ENCODE peak calls at places on chromosomes 2 and 18, in four cellular contexts. One of them, this sample, is unnamed.

GRCh38 chr2:96537734-96538486 is 1.4 kb downstream of the ARID5A start:
- DNase-seq in tibial artery: no peak
- DNase-seq in caudate nucleus: no peak
- DNase-seq in A549: no peak
- DNase-seq in this sample: peak; percentile 64

GRCh38 chr2:25853038-25853638 is 25.1 kb downstream of the ASXL2 start:
- DNase-seq in caudate nucleus: no peak
- DNase-seq in A549: no peak
- DNase-seq in tibial artery: no peak
- DNase-seq in this sample: no peak

GRCh38 chr2:151363709-151364108 is 6.3 kb downstream of the TNFAIP6 start:
- DNase-seq in A549: no peak
- DNase-seq in tibial artery: peak; percentile 35
- DNase-seq in caudate nucleus: peak; percentile 2
- DNase-seq in this sample: peak; percentile 75

GRCh38 chr2:54206596-54206995 is 49.4 kb downstream of the TSPYL6 start:
- DNase-seq in caudate nucleus: no peak
- DNase-seq in tibial artery: no peak
- DNase-seq in A549: peak; percentile 45
- DNase-seq in this sample: no peak

GRCh38 chr2:42052702-42053481 is 5.1 kb downstream of the PKDCC start:
- DNase-seq in A549: no peak
- DNase-seq in caudate nucleus: no peak
- DNase-seq in tibial artery: no peak
- DNase-seq in this sample: no peak

GRCh38 chr2:75560022-75560767 is 544 bp downstream of the EVA1A start:
- DNase-seq in A549: peak; percentile 9
- DNase-seq in tibial artery: no peak
- DNase-seq in caudate nucleus: no peak
- DNase-seq in this sample: no peak

GRCh38 chr2:241050624-241051577 is 51.2 kb downstream of the MTERF4 start:
- DNase-seq in caudate nucleus: no peak
- DNase-seq in A549: no peak
- DNase-seq in tibial artery: peak; percentile 18
- DNase-seq in this sample: no peak

GRCh38 chr18:26465431-26465830 is 82.9 kb downstream of the KCTD1 start:
- DNase-seq in caudate nucleus: no peak
- DNase-seq in A549: no peak
- DNase-seq in tibial artery: no peak
- DNase-seq in this sample: no peak

GRCh38 chr2:68653538-68653982 is 10.2 kb downstream of the PROKR1 start:
- DNase-seq in caudate nucleus: no peak
- DNase-seq in A549: no peak
- DNase-seq in tibial artery: peak; percentile 24
- DNase-seq in this sample: no peak

GRCh38 chr18:36366994-36367839 is 69.7 kb downstream of the FHOD3 start:
- DNase-seq in tibial artery: peak; percentile 25
- DNase-seq in caudate nucleus: no peak
- DNase-seq in A549: no peak
- DNase-seq in this sample: no peak

GRCh38 chr2:180125245-180125962 is 118.3 kb upstream of the CWC22 start:
- DNase-seq in A549: peak; percentile 35
- DNase-seq in tibial artery: peak; percentile 49
- DNase-seq in caudate nucleus: peak; percentile 3
- DNase-seq in this sample: peak; percentile 36

GRCh38 chr2:767440-767839 is 90.2 kb upstream of the TMEM18 start:
- DNase-seq in tibial artery: no peak
- DNase-seq in caudate nucleus: no peak
- DNase-seq in A549: no peak
- DNase-seq in this sample: no peak

GRCh38 chr2:136025057-136025973 is 39.9 kb upstream of the DARS1 start:
- DNase-seq in tibial artery: no peak
- DNase-seq in caudate nucleus: peak; percentile 72
- DNase-seq in A549: no peak
- DNase-seq in this sample: peak; percentile 56

GRCh38 chr2:88227446-88227845 is 57.3 kb downstream of the THNSL2 start:
- DNase-seq in caudate nucleus: no peak
- DNase-seq in tibial artery: no peak
- DNase-seq in A549: no peak
- DNase-seq in this sample: no peak

GRCh38 chr2:98730053-98730850 is 680 bp downstream of the MGAT4A start:
- DNase-seq in tibial artery: peak; percentile 61
- DNase-seq in A549: no peak
- DNase-seq in caudate nucleus: peak; percentile 52
- DNase-seq in this sample: peak; percentile 46

GRCh38 chr18:45328271-45328670 is 287.0 kb upstream of the SLC14A2 start:
- DNase-seq in caudate nucleus: no peak
- DNase-seq in A549: no peak
- DNase-seq in tibial artery: no peak
- DNase-seq in this sample: no peak

GRCh38 chr18:3455090-3455640 is 5.2 kb downstream of the TGIF1 start:
- DNase-seq in A549: no peak
- DNase-seq in caudate nucleus: no peak
- DNase-seq in tibial artery: no peak
- DNase-seq in this sample: no peak

GRCh38 chr2:117789505-117789904 is 25.0 kb upstream of the DDX18 start:
- DNase-seq in caudate nucleus: no peak
- DNase-seq in tibial artery: no peak
- DNase-seq in A549: no peak
- DNase-seq in this sample: no peak

GRCh38 chr2:40434638-40435296 is 17.1 kb downstream of the SLC8A1 start:
- DNase-seq in tibial artery: no peak
- DNase-seq in caudate nucleus: no peak
- DNase-seq in A549: peak; percentile 63
- DNase-seq in this sample: no peak

GRCh38 chr2:46997884-46998283 is 82.3 kb upstream of the MCFD2 start:
- DNase-seq in tibial artery: no peak
- DNase-seq in A549: no peak
- DNase-seq in caudate nucleus: no peak
- DNase-seq in this sample: no peak

GRCh38 chr18:36207326-36207725 is 20.0 kb downstream of the MOCOS start:
- DNase-seq in A549: no peak
- DNase-seq in caudate nucleus: no peak
- DNase-seq in tibial artery: no peak
- DNase-seq in this sample: no peak

GRCh38 chr2:149313512-149313972 is 16.8 kb upstream of the LYPD6 start:
- DNase-seq in caudate nucleus: no peak
- DNase-seq in tibial artery: no peak
- DNase-seq in A549: peak; percentile 43
- DNase-seq in this sample: no peak

GRCh38 chr2:174344716-174345472 is 10.1 kb downstream of the SP9 start:
- DNase-seq in tibial artery: no peak
- DNase-seq in A549: no peak
- DNase-seq in caudate nucleus: no peak
- DNase-seq in this sample: no peak

GRCh38 chr2:162138310-162138709 is 13.7 kb downstream of the GCG start:
- DNase-seq in caudate nucleus: no peak
- DNase-seq in tibial artery: no peak
- DNase-seq in A549: no peak
- DNase-seq in this sample: no peak

GRCh38 chr2:198296665-198297308 is 492.4 kb downstream of the PLCL1 start:
- DNase-seq in tibial artery: peak; percentile 30
- DNase-seq in A549: peak; percentile 26
- DNase-seq in caudate nucleus: no peak
- DNase-seq in this sample: peak; percentile 28

GRCh38 chr2:52918551-52918950 is 849.1 kb upstream of the CHAC2 start:
- DNase-seq in tibial artery: no peak
- DNase-seq in A549: no peak
- DNase-seq in caudate nucleus: no peak
- DNase-seq in this sample: no peak

GRCh38 chr2:173884403-173884802 is 80.8 kb downstream of the SP3 start:
- DNase-seq in tibial artery: peak; percentile 63
- DNase-seq in caudate nucleus: no peak
- DNase-seq in A549: no peak
- DNase-seq in this sample: peak; percentile 35

GRCh38 chr18:59837586-59837985 is 62.2 kb upstream of the PMAIP1 start:
- DNase-seq in caudate nucleus: no peak
- DNase-seq in A549: peak; percentile 56
- DNase-seq in tibial artery: no peak
- DNase-seq in this sample: no peak

GRCh38 chr2:212923393-212923792 is 228.0 kb downstream of the IKZF2 start:
- DNase-seq in tibial artery: no peak
- DNase-seq in caudate nucleus: no peak
- DNase-seq in A549: no peak
- DNase-seq in this sample: no peak

GRCh38 chr2:127528487-127528886 is 2.2 kb upstream of the IWS1 start:
- DNase-seq in A549: no peak
- DNase-seq in tibial artery: no peak
- DNase-seq in caudate nucleus: no peak
- DNase-seq in this sample: no peak

GRCh38 chr2:31384771-31385276 is 29.7 kb downstream of the XDH start:
- DNase-seq in A549: peak; percentile 79
- DNase-seq in tibial artery: no peak
- DNase-seq in caudate nucleus: no peak
- DNase-seq in this sample: no peak

GRCh38 chr2:239927424-239927981 is 97.6 kb downstream of the NDUFA10 start:
- DNase-seq in caudate nucleus: no peak
- DNase-seq in A549: peak; percentile 81
- DNase-seq in tibial artery: no peak
- DNase-seq in this sample: no peak

GRCh38 chr2:16244153-16244965 is 304.0 kb downstream of the MYCN start:
- DNase-seq in A549: no peak
- DNase-seq in caudate nucleus: no peak
- DNase-seq in tibial artery: no peak
- DNase-seq in this sample: no peak

GRCh38 chr2:188787661-188788044 is 186.5 kb upstream of the COL3A1 start:
- DNase-seq in tibial artery: no peak
- DNase-seq in A549: no peak
- DNase-seq in caudate nucleus: no peak
- DNase-seq in this sample: no peak

GRCh38 chr2:234502919-234503285 is 6.0 kb upstream of the ARL4C start:
- DNase-seq in caudate nucleus: no peak
- DNase-seq in A549: no peak
- DNase-seq in tibial artery: no peak
- DNase-seq in this sample: no peak

GRCh38 chr2:192535956-192536685 is 341.4 kb upstream of the TMEFF2 start:
- DNase-seq in A549: no peak
- DNase-seq in caudate nucleus: no peak
- DNase-seq in tibial artery: no peak
- DNase-seq in this sample: no peak

GRCh38 chr2:151991010-151991409 is 107.8 kb downstream of the CACNB4 start:
- DNase-seq in caudate nucleus: no peak
- DNase-seq in tibial artery: no peak
- DNase-seq in A549: no peak
- DNase-seq in this sample: no peak

GRCh38 chr2:43075906-43076585 is 150.4 kb downstream of the ZFP36L2 start:
- DNase-seq in caudate nucleus: no peak
- DNase-seq in A549: no peak
- DNase-seq in tibial artery: no peak
- DNase-seq in this sample: peak; percentile 73

GRCh38 chr2:158600155-158600802 is 143.5 kb downstream of the PKP4 start:
- DNase-seq in A549: peak; percentile 4
- DNase-seq in caudate nucleus: no peak
- DNase-seq in tibial artery: peak; percentile 43
- DNase-seq in this sample: peak; percentile 41

GRCh38 chr2:27085670-27086089 is 892 bp upstream of the KHK start:
- DNase-seq in tibial artery: peak; percentile 86
- DNase-seq in A549: peak; percentile 87
- DNase-seq in caudate nucleus: peak; percentile 54
- DNase-seq in this sample: peak; percentile 81
- H3K27ac ChIP-seq in tibial artery: peak overlapping the region; percentile 96
- H3K27ac ChIP-seq in A549: peak overlapping the region; percentile 90
- H3K27ac ChIP-seq in caudate nucleus: peak overlapping the region; percentile 84
- H3K27ac ChIP-seq in this sample: peak overlapping the region; percentile 84

GRCh38 chr2:210816769-210817168 is 260.4 kb downstream of the CPS1 start:
- DNase-seq in A549: no peak
- DNase-seq in caudate nucleus: no peak
- DNase-seq in tibial artery: no peak
- DNase-seq in this sample: no peak

GRCh38 chr2:210814626-210815025 is 258.2 kb downstream of the CPS1 start:
- DNase-seq in caudate nucleus: no peak
- DNase-seq in A549: no peak
- DNase-seq in tibial artery: no peak
- DNase-seq in this sample: no peak

DNA sequence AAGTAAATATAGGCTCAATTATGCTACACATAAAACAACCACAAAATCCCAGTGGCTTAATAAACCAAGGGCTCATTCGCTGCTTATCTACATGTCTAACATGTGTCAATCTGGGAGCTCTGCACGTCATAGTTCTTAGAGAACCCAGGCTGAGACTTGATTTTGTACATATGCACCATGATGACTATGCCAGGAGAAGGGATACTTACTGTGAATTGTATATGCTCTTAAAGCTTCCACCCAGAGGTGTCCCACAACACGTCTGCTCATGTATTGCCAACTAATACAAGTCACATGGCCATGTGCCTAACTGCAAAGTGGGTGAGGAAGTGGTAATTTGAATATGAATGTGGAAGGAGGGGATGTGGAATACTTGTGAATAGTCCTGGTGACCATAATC is 262.1 kb downstream of the CPS1 start:
- DNase-seq in A549: no peak
- DNase-seq in tibial artery: no peak
- DNase-seq in caudate nucleus: no peak
- DNase-seq in this sample: no peak
- H3K27ac ChIP-seq in A549: no peak overlapping the region
- H3K27ac ChIP-seq in tibial artery: no peak overlapping the region
- H3K27ac ChIP-seq in caudate nucleus: no peak overlapping the region
- H3K27ac ChIP-seq in this sample: no peak overlapping the region

GRCh38 chr2:145740302-145740701 is 1220.4 kb upstream of the ZEB2 start:
- DNase-seq in tibial artery: no peak
- DNase-seq in A549: no peak
- DNase-seq in caudate nucleus: no peak
- DNase-seq in this sample: no peak
- H3K27ac ChIP-seq in tibial artery: no peak overlapping the region
- H3K27ac ChIP-seq in A549: no peak overlapping the region
- H3K27ac ChIP-seq in caudate nucleus: no peak overlapping the region
- H3K27ac ChIP-seq in this sample: no peak overlapping the region

GRCh38 chr18:23115683-23116096 is 19.6 kb upstream of the CABLES1 start:
- DNase-seq in A549: peak; percentile 58
- DNase-seq in caudate nucleus: no peak
- DNase-seq in tibial artery: no peak
- DNase-seq in this sample: no peak

GRCh38 chr18:23113576-23113975 is 21.7 kb upstream of the CABLES1 start:
- DNase-seq in caudate nucleus: no peak
- DNase-seq in tibial artery: no peak
- DNase-seq in A549: no peak
- DNase-seq in this sample: no peak

GRCh38 chr18:23114171-23114881 is 21.0 kb upstream of the CABLES1 start:
- DNase-seq in caudate nucleus: no peak
- DNase-seq in tibial artery: no peak
- DNase-seq in A549: no peak
- DNase-seq in this sample: no peak

DNA sequence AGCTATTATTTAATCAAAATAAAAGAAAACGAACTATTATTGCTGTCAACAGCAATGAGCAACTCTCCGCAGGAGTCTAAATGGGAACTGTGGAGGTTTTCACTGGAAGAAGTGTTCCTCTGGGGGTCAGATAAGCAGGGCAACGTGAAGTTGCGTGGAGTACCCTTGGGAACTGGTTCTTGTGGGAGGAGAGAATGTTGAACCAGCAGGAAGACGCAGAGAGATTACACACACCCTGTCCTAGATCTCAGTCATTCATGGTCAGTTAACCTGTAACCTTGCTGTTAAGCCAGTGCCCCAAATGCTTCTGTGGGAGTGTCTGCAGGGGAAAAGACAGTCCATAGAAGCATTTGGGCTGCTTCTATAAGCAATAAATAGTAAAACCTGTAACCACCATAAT is 20.4 kb upstream of the CABLES1 start:
- DNase-seq in caudate nucleus: no peak
- DNase-seq in A549: peak; percentile 41
- DNase-seq in tibial artery: no peak
- DNase-seq in this sample: no peak
- H3K27ac ChIP-seq in caudate nucleus: no peak overlapping the region
- H3K27ac ChIP-seq in A549: peak overlapping the region; percentile 81
- H3K27ac ChIP-seq in tibial artery: no peak overlapping the region
- H3K27ac ChIP-seq in this sample: no peak overlapping the region